ENCODE peak calls at places on chromosomes 13 and 19, in eight cellular contexts. P, V, T, O, M, H, D and N are unnamed samples.

GRCh38 chr13:42650470-42650869 is 76.5 kb downstream of the TNFSF11 start:
- DNase-seq in H (no peak), D (no peak), V (no peak), O (no peak), P (no peak), T (no peak), M (no peak), N (no peak)

GRCh38 chr13:113877149-113877990 is 13.5 kb upstream of the GAS6 start:
- DNase-seq in T (peak), P (no peak), V (no peak), D (no peak), M (no peak), H (no peak), O (no peak), N (no peak)

GRCh38 chr13:73938375-73939070 is 195.7 kb downstream of the KLF12 start:
- DNase-seq in T (no peak), V (peak), M (no peak), H (no peak), D (no peak), P (no peak), O (no peak), N (no peak)

GRCh38 chr13:113552079-113552478 is 32.5 kb upstream of the TFDP1 start:
- DNase-seq in V (no peak), P (peak), O (no peak), D (no peak), H (no peak), M (no peak), T (peak), N (no peak)

GRCh38 chr13:34416833-34417425 is 525.1 kb upstream of the NBEA start:
- DNase-seq in O (no peak), H (no peak), V (peak), P (peak), M (no peak), T (peak), D (peak), N (no peak)

GRCh38 chr13:99307247-99307646 is at the start of gene GPR183:
- DNase-seq in H (no peak), M (peak), D (no peak), P (no peak), V (peak), O (no peak), T (no peak), N (no peak)

GRCh38 chr19:4654437-4655361 is 15.4 kb downstream of the TNFAIP8L1 start:
- DNase-seq in P (no peak), V (no peak), H (no peak), D (no peak), O (peak), M (peak), T (no peak), N (no peak)

GRCh38 chr19:18672606-18673337 is 10.7 kb upstream of the CRTC1 start:
- DNase-seq in O (no peak), D (no peak), V (peak), H (no peak), P (no peak), T (no peak), M (no peak), N (no peak)

GRCh38 chr13:36806102-36806501 is 12.9 kb upstream of the RFXAP start:
- DNase-seq in D (no peak), H (no peak), P (no peak), T (no peak), V (no peak), M (no peak), O (no peak), N (no peak)

GRCh38 chr13:36801035-36801434 is 18.0 kb upstream of the RFXAP start:
- DNase-seq in V (no peak), O (no peak), H (no peak), T (no peak), D (no peak), M (no peak), P (no peak), N (no peak)

GRCh38 chr13:36807616-36808015 is 11.4 kb upstream of the RFXAP start:
- DNase-seq in O (no peak), D (no peak), M (no peak), V (no peak), T (no peak), H (no peak), P (no peak), N (no peak)

GRCh38 chr13:36804588-36804987 is 14.4 kb upstream of the RFXAP start:
- DNase-seq in V (no peak), O (no peak), H (no peak), P (no peak), M (no peak), T (no peak), D (no peak), N (no peak)
- TF ChIP-seq CTCF in V (no peak), O (no peak), H (no peak), P (no peak), M (no peak), T (no peak), D (no peak), N (no peak)

GRCh38 chr13:71320452-71320851 is 546.6 kb downstream of the DACH1 start:
- DNase-seq in V (peak), M (peak), T (no peak), O (no peak), H (no peak), P (no peak), D (no peak), N (no peak)
- TF ChIP-seq CTCF in V (peak), M (peak), T (no peak), O (no peak), H (no peak), P (peak), D (no peak), N (peak)

GRCh38 chr13:59229401-59229800 is 934.3 kb downstream of the DIAPH3 start:
- DNase-seq in H (no peak), O (no peak), P (no peak), M (no peak), V (no peak), T (no peak), D (no peak), N (no peak)

GRCh38 chr13:59230484-59231264 is 933.1 kb downstream of the DIAPH3 start:
- DNase-seq in H (no peak), M (no peak), P (no peak), T (no peak), D (no peak), V (no peak), O (no peak), N (no peak)

DNA sequence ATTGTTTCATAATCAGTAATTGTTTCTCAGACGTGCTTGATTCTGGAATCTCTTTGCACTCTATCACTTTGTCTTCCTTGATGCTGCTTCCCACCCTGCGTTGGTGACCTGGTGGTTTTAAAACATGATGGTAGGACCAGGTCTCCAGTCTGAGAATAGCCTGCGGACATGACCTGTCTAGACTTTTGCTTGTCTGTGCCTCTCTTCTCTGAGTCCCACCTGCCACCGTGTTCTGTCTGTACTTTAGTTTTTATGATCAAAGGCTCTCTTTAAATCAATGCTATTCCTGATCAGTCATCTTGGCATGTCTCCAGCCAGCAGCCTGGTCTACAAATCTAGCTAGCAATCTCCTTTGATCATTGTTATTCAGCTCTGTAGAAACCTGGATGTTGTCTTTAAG is 933.9 kb downstream of the DIAPH3 start:
- DNase-seq in M (no peak), V (no peak), T (no peak), O (no peak), H (no peak), D (no peak), P (no peak), N (no peak)
- TF ChIP-seq CTCF in M (no peak), V (no peak), T (no peak), O (no peak), H (no peak), D (no peak), P (no peak), N (no peak)

GRCh38 chr19:12694641-12695040 is 1.8 kb downstream of the FBXW9 start:
- DNase-seq in H (no peak), O (no peak), V (no peak), M (no peak), P (no peak), D (no peak), T (no peak), N (no peak)

GRCh38 chr19:12695090-12695489 is 1.3 kb downstream of the FBXW9 start:
- DNase-seq in P (no peak), M (no peak), T (no peak), D (no peak), V (no peak), O (no peak), H (no peak), N (no peak)

GRCh38 chr19:12695997-12696365 is 450 bp downstream of the FBXW9 start:
- DNase-seq in O (no peak), D (no peak), M (no peak), P (no peak), T (no peak), H (no peak), V (no peak), N (no peak)

GRCh38 chr19:12696366-12697335 is at the start of gene FBXW9:
- DNase-seq in D (peak), H (peak), O (peak), T (peak), V (peak), P (peak), M (peak), N (peak)

GRCh38 chr19:12695514-12695913 is 917 bp downstream of the FBXW9 start:
- DNase-seq in O (no peak), M (no peak), V (no peak), H (no peak), P (no peak), T (no peak), D (no peak), N (no peak)
- TF ChIP-seq CTCF in O (no peak), M (no peak), V (no peak), H (no peak), P (no peak), T (no peak), D (no peak), N (no peak)

GRCh38 chr13:108610517-108610916 is 18.9 kb upstream of the MYO16 start:
- DNase-seq in O (no peak), D (no peak), M (no peak), T (no peak), P (no peak), H (no peak), V (no peak), N (no peak)

GRCh38 chr13:108606424-108606823 is 23.0 kb upstream of the MYO16 start:
- DNase-seq in V (no peak), H (no peak), P (no peak), O (no peak), M (no peak), T (no peak), D (no peak), N (no peak)

GRCh38 chr13:108615241-108615640 is 14.2 kb upstream of the MYO16 start:
- DNase-seq in V (no peak), M (no peak), P (no peak), O (no peak), H (no peak), D (no peak), T (no peak), N (no peak)

GRCh38 chr13:108609353-108609752 is 20.1 kb upstream of the MYO16 start:
- DNase-seq in T (no peak), V (peak), O (no peak), H (no peak), M (no peak), P (no peak), D (no peak), N (no peak)
- TF ChIP-seq CTCF in T (no peak), V (peak), O (peak), H (no peak), M (no peak), P (no peak), D (peak), N (peak)

DNA sequence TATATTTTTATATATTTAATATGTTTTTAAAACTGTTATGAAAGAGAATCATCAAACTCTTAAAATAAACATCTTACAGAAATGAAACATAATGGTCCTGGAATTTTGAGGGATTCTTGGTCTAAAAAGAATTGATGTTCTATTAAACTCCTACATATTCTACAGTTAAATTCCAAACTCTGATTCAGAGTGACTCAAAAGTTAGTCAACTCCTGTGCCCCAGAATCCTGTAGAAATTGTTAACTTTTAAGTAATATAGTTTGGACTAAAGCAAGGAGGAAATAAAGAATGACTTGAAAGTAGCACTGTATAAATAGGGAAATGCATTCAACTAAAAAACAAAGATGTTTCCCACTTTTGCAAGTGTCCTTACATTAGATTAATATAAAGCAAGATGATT is 47.7 kb downstream of the FNDC3A start:
- DNase-seq in D (no peak), V (peak), P (no peak), O (no peak), M (no peak), T (no peak), H (no peak), N (no peak)
- TF ChIP-seq CTCF in D (no peak), V (no peak), P (no peak), O (no peak), M (no peak), T (no peak), H (no peak), N (no peak)